ENCODE peak calls at places on chromosomes 7 and 10, in five cellular contexts. B is IMR-90, W is PC-9, O is PC-3, K is OCI-LY7. M is an unnamed sample.

GRCh38 chr10:34523017-34523767 is 291.9 kb downstream of the PARD3 start:
- DNase-seq in B (peak; percentile 52), O (peak; percentile 69), W (no peak), K (no peak), M (no peak)

GRCh38 chr10:43890124-43890523 is 241.4 kb upstream of the ZNF32 start:
- DNase-seq in K (no peak), O (peak; percentile 46), B (peak; percentile 61), W (no peak), M (no peak)

GRCh38 chr7:104230606-104231005 is 22.8 kb upstream of the ORC5 start:
- DNase-seq in W (no peak), B (peak; percentile 59), K (no peak), O (no peak), M (no peak)

GRCh38 chr7:21939858-21940322 is 5.8 kb downstream of the CDCA7L start:
- DNase-seq in O (no peak), K (no peak), W (no peak), B (no peak), M (no peak)

GRCh38 chr7:47602272-47603004 is 20.5 kb upstream of the TNS3 start:
- DNase-seq in B (no peak), W (no peak), O (no peak), K (no peak), M (no peak)

GRCh38 chr10:61398730-61399129 is 54.5 kb downstream of the TMEM26 start:
- DNase-seq in K (no peak), B (peak; percentile 12), O (peak; percentile 99), W (no peak), M (no peak)

GRCh38 chr10:117578999-117579590 is 36.5 kb downstream of the EMX2 start:
- DNase-seq in O (no peak), K (no peak), B (no peak), W (no peak), M (no peak)

GRCh38 chr7:45129181-45129800 is 17.8 kb upstream of the TBRG4 start:
- DNase-seq in W (no peak), O (no peak), B (no peak), K (no peak), M (no peak)

GRCh38 chr10:116767235-116767634 is 24.9 kb upstream of the HSPA12A start:
- DNase-seq in B (no peak), O (no peak), K (no peak), W (peak; percentile 39), M (no peak)

GRCh38 chr7:102439963-102440795 is 6.8 kb downstream of the ORAI2 start:
- DNase-seq in K (no peak), W (peak; percentile 93), O (peak; percentile 90), B (peak; percentile 79), M (no peak)

GRCh38 chr7:40015790-40016296 is 65.8 kb downstream of the CDK13 start:
- DNase-seq in B (peak; percentile 35), W (no peak), O (peak; percentile 23), K (peak; percentile 7), M (no peak)

GRCh38 chr10:119663866-119664698 is 12.9 kb downstream of the BAG3 start:
- DNase-seq in W (no peak), O (no peak), K (no peak), B (no peak), M (peak; percentile 71)

GRCh38 chr7:155521743-155522398 is 24.5 kb downstream of the CNPY1 start:
- DNase-seq in K (no peak), B (no peak), W (no peak), O (no peak), M (no peak)

GRCh38 chr7:49774459-49775064 is 1.1 kb downstream of the VWC2 start:
- DNase-seq in W (no peak), K (no peak), B (no peak), O (no peak), M (no peak)

GRCh38 chr7:41579961-41580935 is 122.6 kb downstream of the INHBA start:
- DNase-seq in K (no peak), B (peak; percentile 96), O (peak; percentile 90), W (peak; percentile 40), M (no peak)

GRCh38 chr10:12214763-12215218 is 18.8 kb downstream of the CDC123 start:
- DNase-seq in O (peak; percentile 28), B (peak; percentile 64), K (peak; percentile 76), W (peak; percentile 7), M (peak; percentile 56)

GRCh38 chr10:18087398-18087797 is 52.8 kb upstream of the CACNB2 start:
- DNase-seq in K (no peak), B (peak; percentile 27), O (no peak), W (no peak), M (no peak)

GRCh38 chr10:117619710-117620405 is 77.3 kb downstream of the EMX2 start:
- DNase-seq in K (no peak), B (no peak), O (no peak), W (no peak), M (no peak)

GRCh38 chr7:150388306-150388705 is 9.2 kb downstream of the ZNF775 start:
- DNase-seq in K (no peak), B (no peak), W (no peak), O (no peak), M (no peak)

GRCh38 chr10:32049113-32049512 is 7.1 kb downstream of the KIF5B start:
- DNase-seq in O (no peak), B (peak; percentile 67), W (no peak), K (no peak), M (no peak)

GRCh38 chr10:48623607-48624132 is 18.8 kb upstream of the ARHGAP22 start:
- DNase-seq in O (no peak), B (no peak), K (no peak), W (no peak), M (no peak)

GRCh38 chr7:69430502-69431145 is 167.7 kb upstream of the AUTS2 start:
- DNase-seq in W (no peak), B (no peak), K (peak; percentile 22), O (no peak), M (no peak)

GRCh38 chr10:95217476-95217875 is 23.4 kb downstream of the ACSM6 start:
- DNase-seq in B (peak; percentile 35), O (peak; percentile 56), W (no peak), K (no peak), M (no peak)

GRCh38 chr7:23474098-23474828 is 4.0 kb upstream of the IGF2BP3 start:
- DNase-seq in K (peak; percentile 99), W (peak; percentile 99), B (peak; percentile 95), O (peak; percentile 42), M (peak; percentile 95)

GRCh38 chr7:7803597-7804229 is 85.3 kb upstream of the RPA3 start:
- DNase-seq in W (no peak), K (no peak), O (no peak), B (no peak), M (no peak)

GRCh38 chr7:42745357-42746022 is 166.4 kb downstream of the C7orf25 start:
- DNase-seq in B (peak; percentile 4), K (peak; percentile 52), O (peak; percentile 42), W (peak; percentile 4), M (peak; percentile 42)

GRCh38 chr10:60444494-60445064 is 54.9 kb upstream of the ANK3 start:
- DNase-seq in O (peak; percentile 90), W (no peak), K (no peak), B (peak; percentile 63), M (peak; percentile 31)

GRCh38 chr7:1439373-1440363 is 19.6 kb downstream of the MICALL2 start:
- DNase-seq in W (no peak), K (no peak), B (no peak), O (no peak), M (no peak)

GRCh38 chr7:1379202-1379601 is 80.1 kb downstream of the MICALL2 start:
- DNase-seq in K (no peak), B (no peak), W (no peak), O (no peak), M (no peak)

GRCh38 chr7:155578016-155578415 is 31.7 kb upstream of the CNPY1 start:
- DNase-seq in W (no peak), K (no peak), O (no peak), B (no peak), M (no peak)

GRCh38 chr7:38020134-38020533 is 99.7 kb downstream of the EPDR1 start:
- DNase-seq in W (no peak), B (no peak), O (peak; percentile 59), K (no peak), M (no peak)

GRCh38 chr10:132360766-132361447 is 28.9 kb downstream of the LRRC27 start:
- DNase-seq in O (no peak), K (peak; percentile 15), W (no peak), B (no peak), M (peak; percentile 16)

GRCh38 chr10:92690211-92691041 is 671 bp downstream of the HHEX start:
- DNase-seq in B (peak; percentile 69), K (no peak), W (peak; percentile 64), O (peak; percentile 55), M (no peak)

DNA sequence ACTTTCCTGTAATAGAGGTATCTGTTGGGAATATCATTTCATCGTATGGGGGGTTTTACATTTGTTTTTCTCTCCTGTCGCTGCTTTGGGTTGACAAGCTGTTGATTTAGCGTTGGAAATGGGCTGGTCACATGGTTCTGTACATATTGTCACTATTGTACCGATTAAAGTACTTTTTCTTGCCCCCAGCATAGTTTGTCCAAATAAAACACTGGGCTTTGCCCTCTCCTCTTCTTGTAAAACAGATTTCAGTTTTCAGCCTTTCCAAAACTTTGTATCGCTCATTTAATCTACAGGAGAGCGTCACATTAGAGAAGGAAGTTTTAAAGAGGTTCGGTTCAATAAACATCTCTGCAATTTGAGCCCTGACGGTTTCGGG is 4.0 kb downstream of the BMI1 start:
- DNase-seq in W (no peak), O (no peak), B (no peak), K (no peak), M (no peak)
- H3K27ac ChIP-seq in W (no peak overlapping the region), O (peak overlapping the region; percentile 90), B (no peak overlapping the region), K (no peak overlapping the region), M (peak overlapping the region; percentile 66)

GRCh38 chr10:50286517-50286916 is 35.2 kb upstream of the ASAH2 start:
- DNase-seq in W (no peak), K (no peak), O (no peak), B (peak; percentile 16), M (no peak)
- H2AFZ ChIP-seq in W (no peak overlapping the region), K (no peak overlapping the region), O (no peak overlapping the region), B (no peak overlapping the region), M (no peak overlapping the region)

GRCh38 chr7:106418094-106418493 is 133.3 kb upstream of the NAMPT start:
- DNase-seq in K (no peak), B (peak; percentile 14), O (no peak), W (peak; percentile 17), M (no peak)
- H3K27ac ChIP-seq in K (no peak overlapping the region), B (no peak overlapping the region), O (no peak overlapping the region), W (peak overlapping the region; percentile 98), M (no peak overlapping the region)

GRCh38 chr7:94423116-94423515 is 28.4 kb downstream of the COL1A2 start:
- DNase-seq in W (no peak), O (no peak), K (no peak), B (no peak), M (no peak)

GRCh38 chr7:94421711-94422110 is 27.0 kb downstream of the COL1A2 start:
- DNase-seq in B (no peak), K (no peak), W (no peak), O (no peak), M (no peak)

GRCh38 chr7:94424336-94424735 is 29.6 kb downstream of the COL1A2 start:
- DNase-seq in B (no peak), W (no peak), O (no peak), K (no peak), M (no peak)

GRCh38 chr7:94422136-94422535 is 27.4 kb downstream of the COL1A2 start:
- DNase-seq in O (no peak), K (no peak), B (no peak), W (no peak), M (no peak)

DNA sequence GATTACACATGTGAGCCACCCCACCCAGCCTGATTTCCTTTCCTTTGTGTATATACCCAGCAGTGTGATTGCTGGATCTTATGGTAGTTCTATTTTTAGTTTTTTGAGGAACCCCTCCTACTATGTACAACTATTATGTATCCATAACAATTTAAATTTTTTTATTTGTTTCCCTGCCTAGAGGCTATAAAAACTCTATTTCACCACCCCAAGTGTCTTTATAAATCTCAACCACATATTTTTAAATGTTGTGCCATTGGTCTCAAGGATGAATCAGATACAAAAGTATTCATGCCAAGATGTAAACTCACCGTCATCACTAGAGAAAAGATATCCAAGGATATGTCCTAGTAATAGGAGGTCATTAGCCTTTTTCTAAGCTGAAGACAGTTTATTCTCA is 29.2 kb downstream of the COL1A2 start:
- DNase-seq in B (peak; percentile 88), W (no peak), K (no peak), O (peak; percentile 49), M (no peak)
- H2AFZ ChIP-seq in B (no peak overlapping the region), W (no peak overlapping the region), K (no peak overlapping the region), O (no peak overlapping the region), M (no peak overlapping the region)